ENCODE peak calls at places on chromosomes 16 and 17, in four cellular contexts. D, G, T and R are unnamed samples.

GRCh38 chr16:57061084-57061905 is 31.1 kb upstream of the CPNE2 start:
- DNase-seq in D (no peak), G (no peak), T (no peak), R (no peak)

GRCh38 chr16:14303654-14304394 is 232.7 kb downstream of the MRTFB start:
- DNase-seq in G (no peak), D (no peak), T (no peak), R (no peak)

GRCh38 chr17:66373944-66374817 is 71.8 kb downstream of the PRKCA start:
- DNase-seq in G (peak), T (peak), D (no peak), R (peak)

GRCh38 chr16:23917621-23918020 is 81.8 kb downstream of the PRKCB start:
- DNase-seq in D (no peak), G (no peak), T (peak), R (no peak)

GRCh38 chr16:74778646-74779045 is 4.0 kb upstream of the FA2H start:
- DNase-seq in D (peak), T (no peak), G (no peak), R (no peak)

GRCh38 chr16:18068477-18068876 is 268.1 kb downstream of the NPIPA8 start:
- DNase-seq in T (no peak), D (no peak), G (no peak), R (no peak)

GRCh38 chr17:5418858-5419355 is 555 bp downstream of the NUP88 start:
- DNase-seq in G (no peak), D (peak), T (peak), R (peak)

GRCh38 chr16:26614102-26614864 is 452.4 kb upstream of the C16orf82 start:
- DNase-seq in D (no peak), T (peak), G (no peak), R (no peak)

GRCh38 chr16:11256657-11257130 is 690 bp upstream of the SOCS1 start:
- DNase-seq in D (no peak), G (no peak), T (peak), R (no peak)

GRCh38 chr17:42221886-42222745 is 27.8 kb upstream of the GHDC start:
- DNase-seq in G (peak), D (peak), T (peak), R (peak)

GRCh38 chr17:75240394-75241142 is 20.8 kb downstream of the GGA3 start:
- DNase-seq in D (no peak), T (no peak), G (peak), R (peak)

GRCh38 chr17:66255112-66255511 is 25.9 kb upstream of the APOH start:
- DNase-seq in T (peak), G (no peak), D (peak), R (peak)